ENCODE peak calls at places on chromosomes 5 and 9, in nine cellular contexts. E, Q, P, I, N, Y, D, L and H are unnamed samples.

GRCh38 chr9:112556497-112557085 is 70.0 kb downstream of the KIAA1958 start:
- DNase-seq in E (no peak), Q (no peak), P (no peak), I (no peak), N (no peak), Y (no peak), D (no peak), L (peak; percentile 75), H (no peak)

GRCh38 chr5:126849101-126849678 is 72.3 kb downstream of the LMNB1 start:
- DNase-seq in E (no peak), Q (no peak), P (no peak), I (peak; percentile 56), N (peak; percentile 52), Y (peak; percentile 63), D (no peak), L (peak; percentile 41), H (no peak)

GRCh38 chr5:62178258-62178657 is 127.7 kb upstream of the KIF2A start:
- DNase-seq in E (no peak), Q (no peak), P (no peak), I (no peak), N (no peak), Y (no peak), D (no peak), L (no peak), H (no peak)

GRCh38 chr5:166625210-166625865 is 1666.1 kb upstream of the WWC1 start:
- DNase-seq in E (no peak), Q (no peak), P (no peak), I (no peak), N (no peak), Y (no peak), D (peak; percentile 46), L (no peak), H (no peak)

GRCh38 chr5:23014817-23015216 is 161.7 kb upstream of the CDH12 start:
- DNase-seq in E (no peak), Q (no peak), P (no peak), I (no peak), N (no peak), Y (no peak), D (no peak), L (no peak), H (no peak)

GRCh38 chr9:90423661-90424193 is 218.9 kb downstream of the DIRAS2 start:
- DNase-seq in E (no peak), Q (no peak), P (no peak), I (no peak), N (no peak), Y (no peak), D (no peak), L (no peak), H (no peak)

GRCh38 chr5:56126487-56127179 is 106.5 kb downstream of the ANKRD55 start:
- DNase-seq in E (no peak), Q (no peak), P (no peak), I (no peak), N (no peak), Y (no peak), D (no peak), L (peak; percentile 86), H (no peak)

GRCh38 chr5:149632311-149633251 is 51.3 kb downstream of the ARHGEF37 start:
- DNase-seq in E (no peak), Q (peak; percentile 60), P (no peak), I (no peak), N (no peak), Y (no peak), D (peak; percentile 51), L (peak; percentile 93), H (no peak)

GRCh38 chr9:109817146-109817845 is 37.3 kb downstream of the PALM2AKAP2 start:
- DNase-seq in E (no peak), Q (no peak), P (peak; percentile 48), I (no peak), N (no peak), Y (no peak), D (no peak), L (peak; percentile 83), H (no peak)

GRCh38 chr9:130391863-130392262 is 52.9 kb upstream of the ASS1 start:
- DNase-seq in E (no peak), Q (no peak), P (no peak), I (no peak), N (no peak), Y (no peak), D (no peak), L (no peak), H (no peak)

GRCh38 chr9:81266674-81267073 is 422.7 kb downstream of the TLE1 start:
- DNase-seq in E (no peak), Q (no peak), P (no peak), I (no peak), N (no peak), Y (no peak), D (no peak), L (peak; percentile 78), H (no peak)

GRCh38 chr5:115423051-115423450 is 121.5 kb downstream of the FEM1C start:
- DNase-seq in E (no peak), Q (no peak), P (no peak), I (no peak), N (no peak), Y (no peak), D (no peak), L (peak; percentile 33), H (no peak)

GRCh38 chr5:132246806-132247205 is 10.7 kb upstream of the PDLIM4 start:
- DNase-seq in E (no peak), Q (no peak), P (no peak), I (no peak), N (no peak), Y (no peak), D (no peak), L (no peak), H (no peak)

GRCh38 chr5:132239776-132240175 is 12.1 kb upstream of the P4HA2 start:
- DNase-seq in E (no peak), Q (peak; percentile 7), P (no peak), I (peak; percentile 3), N (no peak), Y (no peak), D (no peak), L (no peak), H (no peak)

GRCh38 chr5:132245593-132245992 is 11.9 kb upstream of the PDLIM4 start:
- DNase-seq in E (no peak), Q (no peak), P (no peak), I (no peak), N (no peak), Y (no peak), D (no peak), L (no peak), H (no peak)

GRCh38 chr5:132238901-132239500 is 11.3 kb upstream of the P4HA2 start:
- DNase-seq in E (no peak), Q (peak; percentile 2), P (no peak), I (peak; percentile 8), N (peak; percentile 14), Y (peak; percentile 22), D (no peak), L (no peak), H (no peak)

DNA sequence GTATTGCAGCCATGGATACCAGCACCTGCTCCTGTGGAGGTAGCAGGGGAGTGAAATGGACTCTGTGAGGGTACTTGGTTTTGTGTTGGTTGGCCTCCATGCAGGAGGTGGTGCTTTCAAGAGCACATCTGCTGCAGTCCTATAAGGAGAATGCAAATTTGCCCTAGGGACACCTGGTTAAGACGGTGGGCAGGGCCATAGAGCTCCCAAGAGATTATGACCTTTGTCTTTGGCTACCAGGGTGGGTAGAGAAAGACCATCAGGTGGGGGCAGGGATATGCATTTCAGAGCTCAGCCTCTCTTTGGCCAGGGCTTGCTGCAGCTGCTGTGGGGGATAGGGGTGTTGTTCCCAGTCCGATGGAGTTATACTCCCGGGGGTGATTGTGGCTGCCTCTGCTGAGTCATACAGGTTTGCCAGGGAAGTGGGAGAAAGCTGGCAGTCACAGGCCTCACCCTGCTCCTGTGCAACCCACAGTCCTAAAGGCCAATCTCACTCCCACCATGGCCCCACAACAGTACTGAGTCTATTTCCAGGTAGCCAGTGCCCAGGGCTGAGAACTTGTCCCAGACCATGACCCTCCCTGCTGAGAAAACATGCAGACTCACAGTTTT is 14.0 kb upstream of the PDLIM4 start:
- DNase-seq in E (no peak), Q (peak; percentile 15), P (no peak), I (peak; percentile 6), N (no peak), Y (no peak), D (no peak), L (no peak), H (peak; percentile 28)
- H3K27ac ChIP-seq in E (no peak overlapping the region), Q (no peak overlapping the region), P (no peak overlapping the region), I (no peak overlapping the region), N (no peak overlapping the region), Y (no peak overlapping the region), D (no peak overlapping the region), L (no peak overlapping the region), H (no peak overlapping the region)

GRCh38 chr5:150789431-150789830 is 10.9 kb downstream of the SMIM3 start:
- DNase-seq in E (no peak), Q (no peak), P (no peak), I (no peak), N (no peak), Y (no peak), D (no peak), L (no peak), H (no peak)
- H3K4me1 ChIP-seq in E (no peaks in the 10 kb centered on the region), Q (peaks cover 38% of the 10 kb centered on the region), P (peaks cover 36% of the 10 kb centered on the region), I (no peaks in the 10 kb centered on the region), N (peaks cover 85% of the 10 kb centered on the region), Y (no peaks in the 10 kb centered on the region), D (peaks cover 5% of the 10 kb centered on the region), L (peaks cover 15% of the 10 kb centered on the region), H (peaks cover 7% of the 10 kb centered on the region)

GRCh38 chr9:105243935-105244273 is 547 bp upstream of the SLC44A1 start:
- DNase-seq in E (no peak), Q (no peak), P (no peak), I (no peak), N (no peak), Y (no peak), D (no peak), L (no peak), H (no peak)
- H3K27ac ChIP-seq in E (no peak overlapping the region), Q (peak overlapping the region; percentile 83), P (peak overlapping the region; percentile 48), I (peak overlapping the region; percentile 86), N (peak overlapping the region; percentile 76), Y (peak overlapping the region; percentile 87), D (peak overlapping the region; percentile 90), L (peak overlapping the region; percentile 24), H (peak overlapping the region; percentile 42)

GRCh38 chr9:95821999-95822398 is 53.5 kb upstream of the ERCC6L2 start:
- DNase-seq in E (no peak), Q (no peak), P (no peak), I (no peak), N (no peak), Y (no peak), D (no peak), L (no peak), H (no peak)
- H3K4me1 ChIP-seq in E (no peaks in the 10 kb centered on the region), Q (peaks cover 4% of the 10 kb centered on the region), P (no peaks in the 10 kb centered on the region), I (no peaks in the 10 kb centered on the region), N (peaks cover 16% of the 10 kb centered on the region), Y (no peaks in the 10 kb centered on the region), D (peaks cover 4% of the 10 kb centered on the region), L (peaks cover 13% of the 10 kb centered on the region), H (peaks cover 3% of the 10 kb centered on the region)